ENCODE peak calls at places on chromosomes 3 and 15, in six cellular contexts. V, D, K, P, N and R are unnamed samples.

GRCh38 chr3:18302517-18302916 is 122.6 kb downstream of the SATB1 start:
- DNase-seq in V (peak; percentile 42), P (peak; percentile 69), N (no peak), K (no peak), D (no peak), R (no peak)

GRCh38 chr3:197278933-197279332 is 19.5 kb downstream of the DLG1 start:
- DNase-seq in N (no peak), K (no peak), V (no peak), P (no peak), D (no peak), R (no peak)

GRCh38 chr3:55490194-55490913 is 3.2 kb upstream of the WNT5A start:
- DNase-seq in N (no peak), P (no peak), D (no peak), V (no peak), K (no peak), R (no peak)

GRCh38 chr3:79497447-79498111 is 270.2 kb downstream of the ROBO1 start:
- DNase-seq in P (no peak), N (no peak), D (no peak), V (peak; percentile 50), K (no peak), R (no peak)

GRCh38 chr3:177744873-177745646 is 547.8 kb upstream of the TBL1XR1 start:
- DNase-seq in P (peak; percentile 66), D (no peak), K (no peak), V (peak; percentile 40), N (peak; percentile 56), R (no peak)

GRCh38 chr3:120144267-120144666 is 50.0 kb upstream of the GSK3B start:
- DNase-seq in N (peak; percentile 34), K (no peak), P (peak; percentile 44), D (no peak), V (no peak), R (no peak)

GRCh38 chr15:70100495-70101331 is 3.0 kb upstream of the TLE3 start:
- DNase-seq in K (no peak), V (peak; percentile 83), N (peak; percentile 63), D (peak; percentile 59), P (no peak), R (peak; percentile 78)

GRCh38 chr3:64445318-64446300 is 220.3 kb upstream of the PRICKLE2 start:
- DNase-seq in P (no peak), V (peak; percentile 42), K (no peak), D (no peak), N (peak; percentile 60), R (peak; percentile 39)

GRCh38 chr3:119352235-119352634 is 58.1 kb downstream of the ARHGAP31 start:
- DNase-seq in P (peak; percentile 27), N (no peak), V (no peak), K (no peak), D (no peak), R (peak; percentile 79)

GRCh38 chr3:172135185-172135584 is 95.8 kb downstream of the FNDC3B start:
- DNase-seq in D (no peak), V (no peak), K (no peak), P (no peak), N (no peak), R (no peak)

GRCh38 chr3:11022115-11022514 is 29.6 kb downstream of the SLC6A1 start:
- DNase-seq in D (no peak), N (no peak), K (no peak), P (no peak), V (no peak), R (no peak)

GRCh38 chr15:29674661-29675533 is 147.4 kb downstream of the TJP1 start:
- DNase-seq in N (peak; percentile 85), V (peak; percentile 34), P (no peak), K (no peak), D (no peak), R (no peak)

GRCh38 chr15:69034352-69034751 is 19.9 kb downstream of the NOX5 start:
- DNase-seq in V (peak; percentile 52), D (no peak), K (no peak), P (peak; percentile 95), N (no peak), R (no peak)

GRCh38 chr3:73036694-73037368 is 24.6 kb upstream of the EBLN2 start:
- DNase-seq in K (no peak), V (no peak), P (peak; percentile 36), D (no peak), N (no peak), R (no peak)

GRCh38 chr3:12608368-12608767 is 51.5 kb downstream of the MKRN2 start:
- DNase-seq in K (no peak), V (no peak), N (no peak), P (no peak), D (no peak), R (no peak)

GRCh38 chr15:90660195-90660995 is 56.8 kb upstream of the BLM start:
- DNase-seq in P (peak; percentile 98), D (peak; percentile 67), V (peak; percentile 79), N (peak; percentile 43), K (peak; percentile 60), R (peak; percentile 84)

GRCh38 chr3:18423401-18424212 is 1.5 kb downstream of the SATB1 start:
- DNase-seq in V (peak; percentile 66), N (peak; percentile 48), P (peak; percentile 46), K (no peak), D (peak; percentile 58), R (peak; percentile 12)

GRCh38 chr3:54931182-54931581 is 3.3 kb upstream of the LRTM1 start:
- DNase-seq in P (no peak), N (no peak), D (no peak), K (no peak), V (no peak), R (no peak)

GRCh38 chr3:123584284-123584987 is 417 bp downstream of the HACD2 start:
- DNase-seq in D (no peak), P (peak; percentile 32), K (peak; percentile 58), N (peak; percentile 67), V (no peak), R (no peak)

DNA sequence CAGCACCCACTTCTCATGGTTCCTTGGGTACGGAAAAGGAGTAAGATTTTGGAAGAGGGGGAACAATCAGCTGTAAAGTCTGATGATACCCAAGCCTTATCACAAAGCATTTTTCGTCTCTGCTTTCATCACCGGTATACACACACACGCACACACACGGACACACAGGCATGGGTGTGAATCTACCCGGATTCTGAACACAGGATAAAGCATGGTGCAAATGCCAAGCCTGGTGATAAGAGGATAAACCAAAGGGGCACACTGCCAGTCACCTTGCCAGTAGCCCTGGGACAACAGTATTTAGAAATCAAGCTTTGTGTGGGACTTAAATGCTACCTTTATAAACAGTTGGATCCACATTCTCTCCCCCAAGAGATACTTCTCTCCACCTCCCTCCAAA is 22.2 kb downstream of the FAM174B start:
- DNase-seq in V (no peak), N (no peak), K (peak; percentile 33), P (no peak), D (no peak), R (no peak)
- TF ChIP-seq CTCF in V (no peak), N (no peak), K (no peak), P (no peak), D (no peak), R (no peak)

DNA sequence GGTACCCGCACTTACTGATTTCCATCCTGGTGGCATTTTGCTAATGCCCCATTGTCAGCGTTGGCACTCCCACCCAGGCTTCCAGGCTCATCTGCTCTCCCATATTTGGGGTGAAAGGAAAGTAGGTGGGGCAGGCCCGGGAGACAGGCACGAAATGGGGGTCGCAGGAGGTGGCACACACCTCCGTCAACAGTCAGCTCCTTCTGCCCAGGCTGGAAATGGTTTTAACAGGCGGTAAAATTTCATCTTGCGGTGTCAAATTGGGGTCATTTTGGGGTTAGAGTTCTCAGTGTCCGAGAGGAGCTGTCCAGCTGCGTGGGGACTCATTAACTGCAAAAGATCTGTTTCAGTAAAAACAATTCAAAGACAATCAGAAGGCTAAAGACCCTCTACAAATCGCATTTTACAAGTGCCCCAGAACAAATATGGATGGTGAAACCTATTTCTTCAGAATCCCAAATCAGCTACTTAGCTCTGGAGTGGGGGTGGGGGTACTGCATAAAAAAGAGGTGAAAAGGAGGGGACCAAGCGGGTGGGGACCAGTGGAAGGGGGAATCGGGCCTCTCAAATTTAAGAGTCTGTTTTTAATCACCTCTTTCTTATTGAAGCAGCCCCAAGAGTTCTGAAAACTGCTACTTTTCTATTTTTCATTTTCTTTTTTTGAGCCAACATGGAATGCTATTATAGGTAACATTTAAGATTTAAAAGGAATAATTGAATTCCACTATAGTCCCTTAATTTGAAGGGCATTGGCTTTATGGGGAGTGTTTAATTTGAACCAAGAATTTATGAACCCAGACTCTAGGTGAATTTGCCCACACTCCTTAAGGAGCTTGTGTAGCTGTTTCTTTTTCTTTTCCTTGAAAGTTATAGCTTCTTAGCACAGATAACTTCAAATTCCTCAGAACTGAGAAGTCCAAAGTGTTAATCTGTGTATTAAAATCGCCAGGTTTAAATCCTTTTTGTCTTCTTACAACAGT is 4.4 kb upstream of the MEIS2 start:
- DNase-seq in N (no peak), D (no peak), P (no peak), V (no peak), K (no peak), R (no peak)
- H3K4me3 ChIP-seq in N (no peak overlapping the region), D (no peak overlapping the region), P (no peak overlapping the region), V (no peak overlapping the region), K (no peak overlapping the region), R (no peak overlapping the region)

DNA sequence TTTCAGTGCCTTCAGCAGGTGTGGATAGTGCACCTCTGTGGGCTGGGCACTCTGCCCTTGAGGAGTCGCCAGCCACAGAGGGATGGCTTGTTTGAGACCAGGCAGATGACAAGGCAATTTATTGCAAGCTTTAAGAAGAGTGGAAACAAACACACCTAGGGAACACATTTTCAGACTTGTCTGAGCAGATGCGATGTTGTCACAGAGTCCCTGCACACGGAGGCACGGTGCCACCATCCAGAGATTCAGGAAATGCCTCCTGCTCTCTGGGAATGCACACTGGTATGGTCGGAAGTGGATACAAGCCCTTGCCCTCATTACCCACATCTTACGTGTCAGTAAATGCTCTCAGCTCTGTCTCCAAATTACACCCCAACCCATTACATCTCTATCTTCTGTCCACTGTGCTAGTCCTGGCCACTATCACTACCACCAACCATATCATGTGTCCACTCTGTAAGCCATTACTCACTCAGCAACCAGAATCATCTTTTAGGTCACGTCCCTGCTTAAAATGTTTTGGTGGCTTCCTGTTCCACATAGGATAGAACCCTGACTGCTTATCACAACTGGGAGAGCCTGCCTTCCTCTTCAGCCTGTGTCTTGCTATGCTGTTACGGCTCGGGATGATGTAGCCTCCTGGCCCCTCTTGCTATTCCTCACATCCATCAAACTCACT is 196.9 kb downstream of the SLCO3A1 start:
- DNase-seq in V (no peak), P (no peak), N (no peak), K (no peak), D (no peak), R (no peak)
- H3K27me3 ChIP-seq in V (no peaks in the 10 kb centered on the region), P (no peaks in the 10 kb centered on the region), N (no peaks in the 10 kb centered on the region), K (no peaks in the 10 kb centered on the region), D (no peaks in the 10 kb centered on the region), R (no peaks in the 10 kb centered on the region)

GRCh38 chr3:129160891-129161859 is at the start of gene ISY1:
- DNase-seq in K (peak; percentile 80), P (peak; percentile 96), N (peak; percentile 90), V (peak; percentile 98), D (peak; percentile 90), R (peak; percentile 94)
- TF ChIP-seq CTCF in K (peak; percentile 70), P (peak; percentile 85), N (peak; percentile 42), V (peak; percentile 73), D (peak; percentile 79), R (peak; percentile 94)